ENCODE peak calls at places on chromosomes 12 and 14, in five cellular contexts. One of them, this sample, is unnamed.

GRCh38 chr14:57420986-57421385 is 30.6 kb downstream of the NAA30 start:
- DNase-seq in hepatocyte: no peak
- DNase-seq in HT-29: no peak
- DNase-seq in bronchial epithelial cell: peak; percentile 14
- DNase-seq in Caco-2: no peak
- DNase-seq in this sample: no peak

GRCh38 chr12:40988831-40989230 is 199.3 kb upstream of the PDZRN4 start:
- DNase-seq in hepatocyte: no peak
- DNase-seq in HT-29: no peak
- DNase-seq in bronchial epithelial cell: no peak
- DNase-seq in Caco-2: no peak
- DNase-seq in this sample: peak; percentile 19

GRCh38 chr12:103933237-103933636 is 3.0 kb downstream of the HSP90B1 start:
- DNase-seq in hepatocyte: no peak
- DNase-seq in HT-29: no peak
- DNase-seq in bronchial epithelial cell: no peak
- DNase-seq in Caco-2: no peak
- DNase-seq in this sample: no peak

GRCh38 chr12:40692617-40693502 is 621 bp downstream of the CNTN1 start:
- DNase-seq in hepatocyte: peak; percentile 25
- DNase-seq in HT-29: no peak
- DNase-seq in bronchial epithelial cell: peak; percentile 54
- DNase-seq in Caco-2: no peak
- DNase-seq in this sample: no peak

GRCh38 chr12:106039242-106039641 is 99.5 kb downstream of the NUAK1 start:
- DNase-seq in hepatocyte: no peak
- DNase-seq in HT-29: no peak
- DNase-seq in bronchial epithelial cell: no peak
- DNase-seq in Caco-2: no peak
- DNase-seq in this sample: no peak

GRCh38 chr14:53715390-53715730 is 241.3 kb downstream of the BMP4 start:
- DNase-seq in hepatocyte: peak; percentile 26
- DNase-seq in HT-29: peak; percentile 38
- DNase-seq in bronchial epithelial cell: peak; percentile 72
- DNase-seq in Caco-2: no peak
- DNase-seq in this sample: peak; percentile 76

GRCh38 chr12:47307680-47308399 is 228.1 kb upstream of the AMIGO2 start:
- DNase-seq in hepatocyte: peak; percentile 64
- DNase-seq in HT-29: peak; percentile 85
- DNase-seq in bronchial epithelial cell: peak; percentile 74
- DNase-seq in Caco-2: peak; percentile 71
- DNase-seq in this sample: peak; percentile 81

GRCh38 chr14:75702606-75703261 is 41.7 kb downstream of the TTLL5 start:
- DNase-seq in hepatocyte: no peak
- DNase-seq in HT-29: no peak
- DNase-seq in bronchial epithelial cell: no peak
- DNase-seq in Caco-2: no peak
- DNase-seq in this sample: peak; percentile 62

GRCh38 chr12:15629761-15630160 is 159.4 kb downstream of the EPS8 start:
- DNase-seq in hepatocyte: no peak
- DNase-seq in HT-29: peak; percentile 36
- DNase-seq in bronchial epithelial cell: peak; percentile 39
- DNase-seq in Caco-2: no peak
- DNase-seq in this sample: peak; percentile 70

GRCh38 chr12:64595863-64596793 is 14.2 kb upstream of the RASSF3 start:
- DNase-seq in hepatocyte: no peak
- DNase-seq in HT-29: no peak
- DNase-seq in bronchial epithelial cell: no peak
- DNase-seq in Caco-2: peak; percentile 44
- DNase-seq in this sample: no peak

GRCh38 chr12:2959508-2960431 is 573 bp downstream of the TEAD4 start:
- DNase-seq in hepatocyte: peak; percentile 79
- DNase-seq in HT-29: peak; percentile 64
- DNase-seq in bronchial epithelial cell: peak; percentile 25
- DNase-seq in Caco-2: peak; percentile 81
- DNase-seq in this sample: peak; percentile 62

GRCh38 chr12:91274886-91275285 is 92.3 kb upstream of the DCN start:
- DNase-seq in hepatocyte: peak; percentile 45
- DNase-seq in HT-29: no peak
- DNase-seq in bronchial epithelial cell: no peak
- DNase-seq in Caco-2: no peak
- DNase-seq in this sample: peak; percentile 78

GRCh38 chr12:121933522-121934317 is 15.3 kb downstream of the CFAP251 start:
- DNase-seq in hepatocyte: peak; percentile 50
- DNase-seq in HT-29: peak; percentile 24
- DNase-seq in bronchial epithelial cell: peak; percentile 23
- DNase-seq in Caco-2: peak; percentile 24
- DNase-seq in this sample: peak; percentile 39

GRCh38 chr14:101357559-101358319 is 203.6 kb upstream of the DIO3 start:
- DNase-seq in hepatocyte: no peak
- DNase-seq in HT-29: no peak
- DNase-seq in bronchial epithelial cell: no peak
- DNase-seq in Caco-2: no peak
- DNase-seq in this sample: no peak

GRCh38 chr12:53223391-53224267 is 8.4 kb downstream of the RARG start:
- DNase-seq in hepatocyte: peak; percentile 80
- DNase-seq in HT-29: no peak
- DNase-seq in bronchial epithelial cell: peak; percentile 55
- DNase-seq in Caco-2: no peak
- DNase-seq in this sample: peak; percentile 62

GRCh38 chr12:123231931-123232330 is 1.0 kb downstream of the MPHOSPH9 start:
- DNase-seq in hepatocyte: no peak
- DNase-seq in HT-29: peak; percentile 10
- DNase-seq in bronchial epithelial cell: no peak
- DNase-seq in Caco-2: no peak
- DNase-seq in this sample: no peak

GRCh38 chr14:65880507-65880906 is 468.0 kb downstream of the FUT8 start:
- DNase-seq in hepatocyte: no peak
- DNase-seq in HT-29: no peak
- DNase-seq in bronchial epithelial cell: peak; percentile 36
- DNase-seq in Caco-2: no peak
- DNase-seq in this sample: no peak

GRCh38 chr12:45762185-45763110 is 32.9 kb downstream of the ARID2 start:
- DNase-seq in hepatocyte: peak; percentile 62
- DNase-seq in HT-29: peak; percentile 79
- DNase-seq in bronchial epithelial cell: peak; percentile 81
- DNase-seq in Caco-2: peak; percentile 70
- DNase-seq in this sample: peak; percentile 61

GRCh38 chr12:91364591-91365184 is 182.1 kb upstream of the DCN start:
- DNase-seq in hepatocyte: no peak
- DNase-seq in HT-29: no peak
- DNase-seq in bronchial epithelial cell: no peak
- DNase-seq in Caco-2: no peak
- DNase-seq in this sample: no peak

GRCh38 chr12:1864456-1864855 is 44.1 kb downstream of the LRTM2 start:
- DNase-seq in hepatocyte: no peak
- DNase-seq in HT-29: no peak
- DNase-seq in bronchial epithelial cell: no peak
- DNase-seq in Caco-2: no peak
- DNase-seq in this sample: no peak

GRCh38 chr14:65422093-65422834 is 9.7 kb downstream of the FUT8 start:
- DNase-seq in hepatocyte: no peak
- DNase-seq in HT-29: no peak
- DNase-seq in bronchial epithelial cell: no peak
- DNase-seq in Caco-2: no peak
- DNase-seq in this sample: no peak

This sample was measured in astrocyte of the spinal cord.